ENCODE peak calls at places on chromosome 15, in ten cellular contexts. M, V, N, A, R, I, H, B, P and G are unnamed samples.
A peak's percentile ranks its signal among the peaks of the same experiment; 100 is the strongest.

GRCh38 chr15:96042734-96043224 is 287.7 kb upstream of the NR2F2 start:
- DNase-seq in M (no peak), V (peak; percentile 58), N (no peak), A (no peak), R (no peak), I (no peak), H (no peak), B (no peak), P (no peak), G (no peak)

GRCh38 chr15:96783746-96784145 is 453.2 kb downstream of the NR2F2 start:
- DNase-seq in M (no peak), V (no peak), N (no peak), A (no peak), R (no peak), I (no peak), H (no peak), B (no peak), P (no peak), G (no peak)

GRCh38 chr15:26007151-26007550 is 144.0 kb upstream of the ATP10A start:
- DNase-seq in M (no peak), V (no peak), N (no peak), A (no peak), R (no peak), I (no peak), H (peak; percentile 7), B (no peak), P (no peak), G (no peak)

GRCh38 chr15:98888839-98889479 is 118.6 kb downstream of the PGPEP1L start:
- DNase-seq in M (peak; percentile 60), V (peak; percentile 68), N (no peak), A (peak; percentile 70), R (no peak), I (no peak), H (no peak), B (no peak), P (no peak), G (peak; percentile 51)

GRCh38 chr15:31975446-31976229 is 54.7 kb upstream of the CHRNA7 start:
- DNase-seq in M (no peak), V (no peak), N (no peak), A (peak; percentile 57), R (no peak), I (no peak), H (no peak), B (no peak), P (no peak), G (no peak)

GRCh38 chr15:57327985-57328471 is 48.3 kb upstream of the CGNL1 start:
- DNase-seq in M (no peak), V (peak; percentile 90), N (no peak), A (peak; percentile 100), R (no peak), I (no peak), H (no peak), B (no peak), P (no peak), G (peak; percentile 86)

GRCh38 chr15:83283813-83284562 is 476 bp downstream of the BNC1 start:
- DNase-seq in M (peak; percentile 42), V (no peak), N (no peak), A (peak; percentile 60), R (peak; percentile 8), I (peak; percentile 21), H (no peak), B (no peak), P (no peak), G (peak; percentile 47)

GRCh38 chr15:31297221-31297879 is 29.3 kb upstream of the KLF13 start:
- DNase-seq in M (no peak), V (no peak), N (no peak), A (no peak), R (no peak), I (peak; percentile 20), H (no peak), B (no peak), P (no peak), G (no peak)

GRCh38 chr15:56677271-56677670 is 56.0 kb downstream of the ZNF280D start:
- DNase-seq in M (no peak), V (no peak), N (no peak), A (no peak), R (no peak), I (no peak), H (no peak), B (no peak), P (no peak), G (no peak)

GRCh38 chr15:88246081-88246480 is 10.5 kb downstream of the NTRK3 start:
- DNase-seq in M (no peak), V (no peak), N (no peak), A (no peak), R (no peak), I (no peak), H (no peak), B (no peak), P (no peak), G (no peak)

GRCh38 chr15:73873889-73874511 is 636 bp downstream of the TBC1D21 start:
- DNase-seq in M (peak; percentile 60), V (peak; percentile 72), N (no peak), A (peak; percentile 64), R (no peak), I (no peak), H (no peak), B (peak; percentile 46), P (no peak), G (peak; percentile 21)

GRCh38 chr15:69987492-69988482 is 109.9 kb downstream of the TLE3 start:
- DNase-seq in M (no peak), V (no peak), N (no peak), A (no peak), R (no peak), I (no peak), H (no peak), B (peak; percentile 39), P (no peak), G (peak; percentile 45)

GRCh38 chr15:51234181-51234927 is 104.0 kb downstream of the CYP19A1 start:
- DNase-seq in M (no peak), V (no peak), N (no peak), A (no peak), R (no peak), I (no peak), H (no peak), B (no peak), P (no peak), G (no peak)

GRCh38 chr15:74129411-74130088 is 836 bp upstream of the ISLR2 start:
- DNase-seq in M (no peak), V (no peak), N (no peak), A (peak; percentile 40), R (no peak), I (no peak), H (no peak), B (no peak), P (no peak), G (no peak)

GRCh38 chr15:65306551-65306950 is 2.1 kb downstream of the RNU5B-1 start:
- DNase-seq in M (no peak), V (no peak), N (no peak), A (no peak), R (no peak), I (no peak), H (no peak), B (no peak), P (no peak), G (no peak)

GRCh38 chr15:65304393-65305143 is at the start of gene RNU5B-1:
- DNase-seq in M (peak; percentile 92), V (peak; percentile 97), N (peak; percentile 27), A (peak; percentile 95), R (peak; percentile 55), I (peak; percentile 52), H (peak; percentile 69), B (peak; percentile 99), P (no peak), G (peak; percentile 92)

GRCh38 chr15:65303687-65304392 is 637 bp upstream of the RNU5B-1 start:
- DNase-seq in M (peak; percentile 53), V (peak; percentile 68), N (peak; percentile 66), A (peak; percentile 72), R (peak; percentile 75), I (peak; percentile 75), H (peak; percentile 80), B (no peak), P (no peak), G (peak; percentile 82)

GRCh38 chr15:65305776-65306175 is 1.3 kb downstream of the RNU5B-1 start:
- DNase-seq in M (no peak), V (no peak), N (no peak), A (no peak), R (no peak), I (no peak), H (no peak), B (no peak), P (no peak), G (peak; percentile 20)

GRCh38 chr15:65305144-65305758 is 774 bp downstream of the RNU5B-1 start:
- DNase-seq in M (no peak), V (no peak), N (no peak), A (no peak), R (no peak), I (no peak), H (no peak), B (no peak), P (no peak), G (peak; percentile 70)
- H3K4me3 ChIP-seq in M (no peak overlapping the region), V (peak overlapping the region; percentile 5), N (peak overlapping the region; percentile 75), A (peak overlapping the region; percentile 1), R (peak overlapping the region; percentile 19), I (peak overlapping the region; percentile 63), H (peak overlapping the region; percentile 39), B (no peak overlapping the region), P (peak overlapping the region; percentile 80), G (no peak overlapping the region)

GRCh38 chr15:77030042-77030927 is 35.4 kb downstream of the PSTPIP1 start:
- DNase-seq in M (no peak), V (no peak), N (no peak), A (no peak), R (no peak), I (peak; percentile 24), H (peak; percentile 45), B (no peak), P (peak; percentile 67), G (no peak)
- H3K4me3 ChIP-seq in M (no peak overlapping the region), V (no peak overlapping the region), N (no peak overlapping the region), A (no peak overlapping the region), R (no peak overlapping the region), I (no peak overlapping the region), H (no peak overlapping the region), B (no peak overlapping the region), P (no peak overlapping the region), G (no peak overlapping the region)

DNA sequence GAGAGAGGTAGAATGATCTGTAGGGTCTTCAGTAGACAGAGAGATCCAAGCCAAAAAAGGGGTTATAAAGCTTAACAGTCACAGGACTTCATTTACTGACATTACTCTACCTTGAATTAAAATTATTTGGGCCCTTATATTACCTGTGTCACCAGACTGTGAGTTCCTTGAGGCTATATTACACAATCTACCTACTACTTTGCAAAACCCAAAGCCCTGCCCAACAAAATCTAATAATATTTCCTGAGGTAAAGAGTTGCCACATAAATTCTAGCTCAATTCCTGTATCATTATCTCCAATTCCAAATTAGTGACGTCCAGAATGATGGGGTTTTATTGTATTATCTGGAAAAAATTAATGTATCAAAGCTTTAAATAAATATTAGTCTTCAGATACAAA is 1.9 kb downstream of the UBR1 start:
- DNase-seq in M (no peak), V (no peak), N (no peak), A (no peak), R (no peak), I (no peak), H (no peak), B (no peak), P (no peak), G (no peak)
- H3K4me3 ChIP-seq in M (no peak overlapping the region), V (no peak overlapping the region), N (no peak overlapping the region), A (peak overlapping the region; percentile 87), R (no peak overlapping the region), I (peak overlapping the region; percentile 80), H (no peak overlapping the region), B (no peak overlapping the region), P (no peak overlapping the region), G (no peak overlapping the region)

GRCh38 chr15:37636736-37637135 is 297.7 kb upstream of the TMCO5A start:
- DNase-seq in M (no peak), V (no peak), N (no peak), A (no peak), R (no peak), I (no peak), H (no peak), B (no peak), P (no peak), G (no peak)

GRCh38 chr15:37638139-37638538 is 296.3 kb upstream of the TMCO5A start:
- DNase-seq in M (no peak), V (no peak), N (no peak), A (no peak), R (no peak), I (no peak), H (no peak), B (no peak), P (no peak), G (no peak)
- H3K4me3 ChIP-seq in M (no peak overlapping the region), V (no peak overlapping the region), N (no peak overlapping the region), A (no peak overlapping the region), R (no peak overlapping the region), I (no peak overlapping the region), H (no peak overlapping the region), B (no peak overlapping the region), P (no peak overlapping the region), G (no peak overlapping the region)